ENCODE peak calls at places on chromosomes 7 and 10, in ten cellular contexts. One of them, this sample, is unnamed.

GRCh38 chr10:63491558-63492316 is 26.0 kb upstream of the JMJD1C start:
- DNase-seq in cardiac muscle cell: peak
- DNase-seq in lower lobe of right lung: no peak
- DNase-seq in OCI-LY7: no peak
- DNase-seq in DND-41: no peak
- DNase-seq in skeletal muscle cell: peak
- DNase-seq in AG10803: peak
- DNase-seq in thoracic aorta: no peak
- DNase-seq in choroid plexus epithelial cell: peak
- DNase-seq in WERI-Rb-1: no peak
- DNase-seq in this sample: no peak

GRCh38 chr10:9709849-9710248 is 1307.8 kb upstream of the CELF2 start:
- DNase-seq in cardiac muscle cell: no peak
- DNase-seq in lower lobe of right lung: no peak
- DNase-seq in OCI-LY7: no peak
- DNase-seq in DND-41: no peak
- DNase-seq in skeletal muscle cell: no peak
- DNase-seq in AG10803: no peak
- DNase-seq in thoracic aorta: no peak
- DNase-seq in choroid plexus epithelial cell: peak
- DNase-seq in WERI-Rb-1: no peak
- DNase-seq in this sample: no peak

GRCh38 chr7:74417419-74417971 is 36.2 kb upstream of the GTF2IRD1 start:
- DNase-seq in cardiac muscle cell: peak
- DNase-seq in lower lobe of right lung: peak
- DNase-seq in OCI-LY7: peak
- DNase-seq in DND-41: peak
- DNase-seq in skeletal muscle cell: no peak
- DNase-seq in AG10803: peak
- DNase-seq in thoracic aorta: no peak
- DNase-seq in choroid plexus epithelial cell: peak
- DNase-seq in WERI-Rb-1: peak
- DNase-seq in this sample: peak

GRCh38 chr7:18018296-18019205 is 9.1 kb downstream of the PRPS1L1 start:
- DNase-seq in cardiac muscle cell: no peak
- DNase-seq in lower lobe of right lung: no peak
- DNase-seq in OCI-LY7: no peak
- DNase-seq in DND-41: no peak
- DNase-seq in skeletal muscle cell: no peak
- DNase-seq in AG10803: no peak
- DNase-seq in thoracic aorta: no peak
- DNase-seq in choroid plexus epithelial cell: no peak
- DNase-seq in WERI-Rb-1: no peak
- DNase-seq in this sample: no peak

GRCh38 chr7:155377837-155378579 is 79.9 kb upstream of the EN2 start:
- DNase-seq in cardiac muscle cell: peak
- DNase-seq in lower lobe of right lung: no peak
- DNase-seq in OCI-LY7: no peak
- DNase-seq in DND-41: no peak
- DNase-seq in skeletal muscle cell: no peak
- DNase-seq in AG10803: peak
- DNase-seq in thoracic aorta: no peak
- DNase-seq in choroid plexus epithelial cell: peak
- DNase-seq in WERI-Rb-1: peak
- DNase-seq in this sample: no peak

GRCh38 chr10:11403116-11403515 is 208.3 kb downstream of the USP6NL start:
- DNase-seq in cardiac muscle cell: no peak
- DNase-seq in lower lobe of right lung: no peak
- DNase-seq in OCI-LY7: peak
- DNase-seq in DND-41: peak
- DNase-seq in skeletal muscle cell: no peak
- DNase-seq in AG10803: no peak
- DNase-seq in thoracic aorta: no peak
- DNase-seq in choroid plexus epithelial cell: no peak
- DNase-seq in WERI-Rb-1: no peak
- DNase-seq in this sample: no peak

GRCh38 chr10:31586708-31587107 is 267.7 kb downstream of the ZEB1 start:
- DNase-seq in cardiac muscle cell: no peak
- DNase-seq in lower lobe of right lung: peak
- DNase-seq in OCI-LY7: no peak
- DNase-seq in DND-41: no peak
- DNase-seq in skeletal muscle cell: no peak
- DNase-seq in AG10803: no peak
- DNase-seq in thoracic aorta: no peak
- DNase-seq in choroid plexus epithelial cell: no peak
- DNase-seq in WERI-Rb-1: no peak
- DNase-seq in this sample: no peak

GRCh38 chr10:89431977-89432376 is 17.6 kb downstream of the IFIT5 start:
- DNase-seq in cardiac muscle cell: peak
- DNase-seq in lower lobe of right lung: no peak
- DNase-seq in OCI-LY7: no peak
- DNase-seq in DND-41: no peak
- DNase-seq in skeletal muscle cell: no peak
- DNase-seq in AG10803: peak
- DNase-seq in thoracic aorta: no peak
- DNase-seq in choroid plexus epithelial cell: peak
- DNase-seq in WERI-Rb-1: no peak
- DNase-seq in this sample: no peak

DNA sequence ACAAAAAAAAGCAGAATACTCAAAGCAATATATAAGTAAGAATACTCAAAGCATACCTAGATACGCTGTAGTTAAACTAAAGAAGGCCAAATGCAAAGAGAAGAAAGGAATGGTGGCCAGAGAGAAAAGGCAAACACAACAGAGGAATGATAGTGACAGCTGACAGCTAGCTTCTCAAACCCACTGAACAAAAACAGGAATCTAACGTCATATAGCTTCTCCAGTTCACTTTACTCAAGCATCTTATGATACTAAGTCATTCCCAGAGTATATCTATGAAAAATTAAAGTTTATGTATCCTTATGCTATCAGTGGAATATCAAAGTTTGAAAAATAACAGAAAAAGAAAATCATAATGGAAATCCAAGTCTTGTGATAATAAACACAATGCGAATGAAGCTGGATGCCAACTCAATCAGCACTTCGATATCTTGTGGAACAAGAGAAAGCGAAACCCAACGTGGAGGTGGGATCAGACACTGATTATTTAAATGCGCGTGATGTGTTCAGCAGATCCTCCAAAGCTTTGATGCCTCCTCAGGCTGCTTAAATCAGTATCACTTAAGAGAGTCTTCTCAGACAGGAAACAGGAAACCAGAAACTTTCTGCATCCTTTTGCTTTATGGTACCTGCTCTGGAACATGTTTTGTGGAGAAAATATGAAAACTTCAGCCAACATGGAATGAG is 102.8 kb downstream of the PIP4K2A start:
- DNase-seq in cardiac muscle cell: no peak
- DNase-seq in lower lobe of right lung: no peak
- DNase-seq in OCI-LY7: peak
- DNase-seq in DND-41: peak
- DNase-seq in skeletal muscle cell: no peak
- DNase-seq in AG10803: no peak
- DNase-seq in thoracic aorta: no peak
- DNase-seq in choroid plexus epithelial cell: no peak
- DNase-seq in WERI-Rb-1: no peak
- DNase-seq in this sample: no peak
- H3K4me3 ChIP-seq in cardiac muscle cell: no peak
- H3K4me3 ChIP-seq in lower lobe of right lung: no peak
- H3K4me3 ChIP-seq in OCI-LY7: peak
- H3K4me3 ChIP-seq in DND-41: peak
- H3K4me3 ChIP-seq in skeletal muscle cell: no peak
- H3K4me3 ChIP-seq in AG10803: no peak
- H3K4me3 ChIP-seq in thoracic aorta: no peak
- H3K4me3 ChIP-seq in choroid plexus epithelial cell: no peak
- H3K4me3 ChIP-seq in WERI-Rb-1: no peak
- H3K4me3 ChIP-seq in this sample: no peak

GRCh38 chr7:130894146-130895005 is 160.4 kb upstream of the KLF14 start:
- DNase-seq in cardiac muscle cell: no peak
- DNase-seq in lower lobe of right lung: peak
- DNase-seq in OCI-LY7: no peak
- DNase-seq in DND-41: peak
- DNase-seq in skeletal muscle cell: no peak
- DNase-seq in AG10803: no peak
- DNase-seq in thoracic aorta: no peak
- DNase-seq in choroid plexus epithelial cell: peak
- DNase-seq in WERI-Rb-1: peak
- DNase-seq in this sample: peak

GRCh38 chr7:130890176-130891020 is 156.4 kb upstream of the KLF14 start:
- DNase-seq in cardiac muscle cell: no peak
- DNase-seq in lower lobe of right lung: no peak
- DNase-seq in OCI-LY7: no peak
- DNase-seq in DND-41: no peak
- DNase-seq in skeletal muscle cell: peak
- DNase-seq in AG10803: peak
- DNase-seq in thoracic aorta: no peak
- DNase-seq in choroid plexus epithelial cell: peak
- DNase-seq in WERI-Rb-1: no peak
- DNase-seq in this sample: no peak

GRCh38 chr7:130888468-130888867 is 154.5 kb upstream of the KLF14 start:
- DNase-seq in cardiac muscle cell: no peak
- DNase-seq in lower lobe of right lung: no peak
- DNase-seq in OCI-LY7: no peak
- DNase-seq in DND-41: no peak
- DNase-seq in skeletal muscle cell: no peak
- DNase-seq in AG10803: no peak
- DNase-seq in thoracic aorta: no peak
- DNase-seq in choroid plexus epithelial cell: no peak
- DNase-seq in WERI-Rb-1: no peak
- DNase-seq in this sample: no peak

GRCh38 chr7:130893441-130893894 is 159.5 kb upstream of the KLF14 start:
- DNase-seq in cardiac muscle cell: no peak
- DNase-seq in lower lobe of right lung: no peak
- DNase-seq in OCI-LY7: no peak
- DNase-seq in DND-41: no peak
- DNase-seq in skeletal muscle cell: no peak
- DNase-seq in AG10803: peak
- DNase-seq in thoracic aorta: no peak
- DNase-seq in choroid plexus epithelial cell: peak
- DNase-seq in WERI-Rb-1: no peak
- DNase-seq in this sample: no peak

GRCh38 chr7:130891254-130892094 is 157.5 kb upstream of the KLF14 start:
- DNase-seq in cardiac muscle cell: no peak
- DNase-seq in lower lobe of right lung: peak
- DNase-seq in OCI-LY7: no peak
- DNase-seq in DND-41: no peak
- DNase-seq in skeletal muscle cell: peak
- DNase-seq in AG10803: peak
- DNase-seq in thoracic aorta: peak
- DNase-seq in choroid plexus epithelial cell: peak
- DNase-seq in WERI-Rb-1: no peak
- DNase-seq in this sample: peak
- H3K4me3 ChIP-seq in cardiac muscle cell: no peak
- H3K4me3 ChIP-seq in lower lobe of right lung: peak
- H3K4me3 ChIP-seq in OCI-LY7: no peak
- H3K4me3 ChIP-seq in DND-41: no peak
- H3K4me3 ChIP-seq in skeletal muscle cell: peak
- H3K4me3 ChIP-seq in AG10803: peak
- H3K4me3 ChIP-seq in thoracic aorta: peak
- H3K4me3 ChIP-seq in choroid plexus epithelial cell: peak
- H3K4me3 ChIP-seq in WERI-Rb-1: no peak
- H3K4me3 ChIP-seq in this sample: no peak

GRCh38 chr7:65453631-65454030 is 80.0 kb downstream of the ZNF92 start:
- DNase-seq in cardiac muscle cell: no peak
- DNase-seq in lower lobe of right lung: no peak
- DNase-seq in OCI-LY7: no peak
- DNase-seq in DND-41: no peak
- DNase-seq in skeletal muscle cell: no peak
- DNase-seq in AG10803: no peak
- DNase-seq in thoracic aorta: no peak
- DNase-seq in choroid plexus epithelial cell: no peak
- DNase-seq in WERI-Rb-1: no peak
- DNase-seq in this sample: no peak

GRCh38 chr7:65444211-65444842 is 70.7 kb downstream of the ZNF92 start:
- DNase-seq in cardiac muscle cell: no peak
- DNase-seq in lower lobe of right lung: no peak
- DNase-seq in OCI-LY7: no peak
- DNase-seq in DND-41: no peak
- DNase-seq in skeletal muscle cell: no peak
- DNase-seq in AG10803: no peak
- DNase-seq in thoracic aorta: no peak
- DNase-seq in choroid plexus epithelial cell: no peak
- DNase-seq in WERI-Rb-1: no peak
- DNase-seq in this sample: no peak

GRCh38 chr7:65449505-65449852 is 75.8 kb downstream of the ZNF92 start:
- DNase-seq in cardiac muscle cell: no peak
- DNase-seq in lower lobe of right lung: no peak
- DNase-seq in OCI-LY7: no peak
- DNase-seq in DND-41: no peak
- DNase-seq in skeletal muscle cell: no peak
- DNase-seq in AG10803: no peak
- DNase-seq in thoracic aorta: no peak
- DNase-seq in choroid plexus epithelial cell: no peak
- DNase-seq in WERI-Rb-1: no peak
- DNase-seq in this sample: no peak

GRCh38 chr7:65444899-65445823 is 71.5 kb downstream of the ZNF92 start:
- DNase-seq in cardiac muscle cell: no peak
- DNase-seq in lower lobe of right lung: no peak
- DNase-seq in OCI-LY7: no peak
- DNase-seq in DND-41: no peak
- DNase-seq in skeletal muscle cell: no peak
- DNase-seq in AG10803: no peak
- DNase-seq in thoracic aorta: no peak
- DNase-seq in choroid plexus epithelial cell: no peak
- DNase-seq in WERI-Rb-1: no peak
- DNase-seq in this sample: no peak

DNA sequence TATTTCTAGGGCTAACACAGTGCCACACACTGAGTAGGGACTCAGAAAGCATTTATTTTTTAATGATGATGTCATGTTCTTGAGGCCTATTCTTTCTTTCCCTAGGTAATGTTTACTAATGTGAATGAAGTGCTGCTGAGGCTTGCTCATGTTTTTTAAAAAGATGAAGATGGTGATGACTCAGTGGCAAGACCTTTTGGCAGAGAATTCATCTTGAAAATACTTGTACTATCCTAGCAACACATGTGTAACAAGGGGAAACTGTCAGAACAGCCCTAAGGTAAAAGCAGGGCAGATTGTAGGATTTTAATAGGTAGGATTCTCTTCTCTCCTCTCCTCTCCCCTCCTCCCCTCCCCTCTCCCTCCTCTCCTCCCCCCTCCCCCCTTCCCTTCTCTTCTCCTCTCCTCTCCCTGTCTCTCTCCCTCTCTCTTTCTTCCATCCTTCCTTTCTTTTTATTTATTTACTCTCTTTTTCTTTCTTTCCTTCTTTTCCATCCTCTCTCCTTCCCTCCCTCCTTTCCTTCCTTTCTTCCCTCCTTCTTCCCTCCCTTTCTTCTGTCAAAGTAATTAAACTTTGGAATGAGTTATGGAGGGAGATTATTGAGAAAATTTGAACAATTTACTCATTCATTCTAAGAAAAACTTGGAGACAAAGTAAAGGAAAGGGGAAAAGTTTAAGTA is 75.3 kb downstream of the ZNF92 start:
- DNase-seq in cardiac muscle cell: no peak
- DNase-seq in lower lobe of right lung: no peak
- DNase-seq in OCI-LY7: no peak
- DNase-seq in DND-41: no peak
- DNase-seq in skeletal muscle cell: peak
- DNase-seq in AG10803: peak
- DNase-seq in thoracic aorta: no peak
- DNase-seq in choroid plexus epithelial cell: peak
- DNase-seq in WERI-Rb-1: no peak
- DNase-seq in this sample: no peak
- H3K4me3 ChIP-seq in cardiac muscle cell: no peak
- H3K4me3 ChIP-seq in lower lobe of right lung: no peak
- H3K4me3 ChIP-seq in OCI-LY7: no peak
- H3K4me3 ChIP-seq in DND-41: no peak
- H3K4me3 ChIP-seq in skeletal muscle cell: no peak
- H3K4me3 ChIP-seq in AG10803: no peak
- H3K4me3 ChIP-seq in thoracic aorta: no peak
- H3K4me3 ChIP-seq in choroid plexus epithelial cell: no peak
- H3K4me3 ChIP-seq in WERI-Rb-1: no peak
- H3K4me3 ChIP-seq in this sample: no peak

DNA sequence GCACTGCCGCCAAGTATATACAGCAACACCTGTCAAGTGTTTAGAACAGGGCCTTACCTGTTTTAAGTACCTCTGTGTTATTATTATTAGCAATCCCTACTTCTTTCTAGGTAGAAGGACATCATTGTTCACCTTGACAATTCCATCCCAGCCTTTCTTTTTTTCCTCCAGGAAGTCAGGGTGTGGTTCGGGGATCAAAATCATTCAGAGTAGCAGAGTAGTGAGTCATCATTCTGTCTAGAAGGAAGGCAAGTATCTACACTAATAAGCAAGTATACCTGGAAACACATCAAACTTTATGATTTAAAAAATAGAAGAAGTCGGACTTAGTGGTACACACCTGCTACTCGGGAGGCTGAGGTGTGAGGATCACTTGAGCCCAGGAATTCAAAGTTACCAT is 25.5 kb upstream of the CAPZA2 start:
- DNase-seq in cardiac muscle cell: no peak
- DNase-seq in lower lobe of right lung: no peak
- DNase-seq in OCI-LY7: no peak
- DNase-seq in DND-41: no peak
- DNase-seq in skeletal muscle cell: no peak
- DNase-seq in AG10803: no peak
- DNase-seq in thoracic aorta: no peak
- DNase-seq in choroid plexus epithelial cell: no peak
- DNase-seq in WERI-Rb-1: no peak
- DNase-seq in this sample: no peak
- H3K4me3 ChIP-seq in cardiac muscle cell: no peak
- H3K4me3 ChIP-seq in lower lobe of right lung: no peak
- H3K4me3 ChIP-seq in OCI-LY7: no peak
- H3K4me3 ChIP-seq in DND-41: no peak
- H3K4me3 ChIP-seq in skeletal muscle cell: no peak
- H3K4me3 ChIP-seq in AG10803: no peak
- H3K4me3 ChIP-seq in thoracic aorta: no peak
- H3K4me3 ChIP-seq in choroid plexus epithelial cell: no peak
- H3K4me3 ChIP-seq in WERI-Rb-1: no peak
- H3K4me3 ChIP-seq in this sample: no peak

This sample was measured in right cardiac atrium.